ENCODE peak calls at places on chromosome 11, in eight cellular contexts. H is nephron progenitor cell; Z is mesenchymal stem cell; V is AG04450; B is iPS-NIHi11; X is lower lobe of right lung; C is HTR-8/SVneo; Y is Jurkat, Clone E6-1. G is an unnamed sample.

GRCh38 chr11:100948936-100949335 is 180.7 kb downstream of the PGR start:
- DNase-seq in Y (no peak), Z (no peak), X (no peak), V (no peak), H (no peak), C (no peak), B (no peak), G (no peak)

GRCh38 chr11:2421226-2421994 is 20.9 kb downstream of the TSSC4 start:
- DNase-seq in X (no peak), V (no peak), H (no peak), B (no peak), Y (no peak), C (no peak), Z (no peak), G (no peak)

GRCh38 chr11:83543918-83544491 is 257.8 kb upstream of the CCDC90B start:
- DNase-seq in C (no peak), Z (no peak), Y (no peak), X (no peak), B (no peak), V (no peak), H (no peak), G (no peak)

GRCh38 chr11:130527648-130528300 is 79.3 kb downstream of the ADAMTS15 start:
- DNase-seq in Y (no peak), Z (peak), X (no peak), C (no peak), H (no peak), V (no peak), B (no peak), G (no peak)

GRCh38 chr11:73294604-73295003 is 13.5 kb upstream of the ARHGEF17 start:
- DNase-seq in H (no peak), C (no peak), V (no peak), Y (no peak), Z (no peak), B (no peak), X (no peak), G (no peak)

GRCh38 chr11:65590240-65590738 is 5.3 kb downstream of the KCNK7 start:
- DNase-seq in B (no peak), X (no peak), Z (no peak), Y (no peak), H (no peak), C (no peak), V (peak), G (no peak)

GRCh38 chr11:9529333-9529648 is 44.2 kb upstream of the WEE1 start:
- DNase-seq in Z (no peak), H (no peak), X (peak), Y (no peak), V (no peak), B (peak), C (no peak), G (peak)

GRCh38 chr11:101617735-101618332 is 34.0 kb upstream of the TRPC6 start:
- DNase-seq in Z (no peak), B (peak), C (peak), V (no peak), X (no peak), Y (no peak), H (peak), G (no peak)

GRCh38 chr11:1574256-1575242 is 2.5 kb upstream of the DUSP8 start:
- DNase-seq in B (peak), V (no peak), X (no peak), H (peak), C (peak), Y (no peak), Z (peak), G (peak)

GRCh38 chr11:17930544-17931144 is 82.2 kb downstream of the SERGEF start:
- DNase-seq in Z (no peak), B (no peak), H (no peak), X (no peak), Y (no peak), V (no peak), C (no peak), G (no peak)

GRCh38 chr11:10293423-10294288 is at the start of gene SBF2:
- DNase-seq in H (peak), Z (peak), V (peak), Y (no peak), B (peak), X (peak), C (no peak), G (peak)

G was measured in SK-N-SH.